ENCODE peak calls at places on chromosomes 2 and 18, in five cellular contexts. Q, Z, E, I and U are unnamed samples.

GRCh38 chr18:78561757-78562445 is 417.7 kb upstream of the SALL3 start:
- DNase-seq in E (peak), I (no peak), Z (no peak), Q (no peak), U (no peak)

GRCh38 chr18:12849548-12849947 is 34.5 kb downstream of the PTPN2 start:
- DNase-seq in I (no peak), Z (no peak), Q (no peak), E (no peak), U (no peak)

GRCh38 chr2:85589982-85590791 is 5.4 kb upstream of the RNF181 start:
- DNase-seq in Z (peak), Q (peak), I (peak), E (no peak), U (peak)

GRCh38 chr2:235024951-235025773 is 73.3 kb downstream of the SH3BP4 start:
- DNase-seq in E (no peak), I (no peak), Q (no peak), Z (no peak), U (no peak)

GRCh38 chr2:135150711-135151110 is 98.6 kb downstream of the RAB3GAP1 start:
- DNase-seq in I (no peak), Q (no peak), Z (no peak), E (no peak), U (no peak)

GRCh38 chr18:1018211-1018651 is 113.6 kb downstream of the ADCYAP1 start:
- DNase-seq in Z (no peak), I (peak), E (no peak), Q (no peak), U (no peak)

GRCh38 chr2:12870692-12871091 is 154.0 kb downstream of the TRIB2 start:
- DNase-seq in E (no peak), Z (no peak), I (peak), Q (no peak), U (no peak)

GRCh38 chr18:2169656-2170055 is 401.6 kb downstream of the METTL4 start:
- DNase-seq in I (no peak), E (no peak), Q (no peak), Z (no peak), U (no peak)

GRCh38 chr2:19576411-19576810 is 218.0 kb upstream of the OSR1 start:
- DNase-seq in Z (no peak), Q (no peak), I (peak), E (no peak), U (no peak)

GRCh38 chr2:240129311-240129710 is 6.8 kb downstream of the COPS9 start:
- DNase-seq in I (no peak), Z (no peak), E (no peak), Q (no peak), U (peak)

GRCh38 chr2:224359569-224359968 is 42.3 kb downstream of the FAM124B start:
- DNase-seq in I (peak), Q (no peak), Z (no peak), E (no peak), U (no peak)

GRCh38 chr2:69469784-69470183 is 32.5 kb upstream of the NFU1 start:
- DNase-seq in I (no peak), Z (no peak), Q (no peak), E (no peak), U (no peak)

GRCh38 chr2:10398496-10398895 is 49.6 kb downstream of the ODC1 start:
- DNase-seq in Z (no peak), E (peak), Q (no peak), I (no peak), U (peak)

GRCh38 chr2:233455006-233455405 is 100.7 kb downstream of the DGKD start:
- DNase-seq in Q (no peak), E (no peak), I (no peak), Z (no peak), U (peak)

GRCh38 chr2:121689356-121689755 is 40.1 kb upstream of the CLASP1 start:
- DNase-seq in I (peak), Q (no peak), Z (no peak), E (no peak), U (no peak)

GRCh38 chr2:204258900-204259299 is 286.4 kb upstream of the PARD3B start:
- DNase-seq in I (no peak), Z (no peak), E (no peak), Q (no peak), U (no peak)

GRCh38 chr2:37191253-37191652 is 2.8 kb upstream of the SULT6B1 start:
- DNase-seq in Z (no peak), I (no peak), E (peak), Q (no peak), U (no peak)

GRCh38 chr2:55891671-55892071 is 31.9 kb downstream of the EFEMP1 start:
- DNase-seq in I (peak), Z (no peak), Q (no peak), E (no peak), U (no peak)

GRCh38 chr2:180463608-180464007 is 456.5 kb upstream of the CWC22 start:
- DNase-seq in I (no peak), E (no peak), Q (no peak), Z (no peak), U (no peak)

GRCh38 chr18:4605222-4605621 is 150.1 kb upstream of the DLGAP1 start:
- DNase-seq in Z (no peak), Q (no peak), I (no peak), E (no peak), U (no peak)

GRCh38 chr2:169609264-169609663 is 25.1 kb downstream of the PPIG start:
- DNase-seq in Z (no peak), Q (no peak), E (no peak), I (no peak), U (no peak)